ENCODE peak calls at places on chromosome 3, in six cellular contexts. W is body of pancreas, C is A549, K is breast epithelium, P is heart left ventricle, Y is adrenal gland. Z is an unnamed sample.

GRCh38 chr3:136728918-136729317 is 23.3 kb downstream of the STAG1 start:
- DNase-seq in W (no peak), C (no peak), K (no peak), P (no peak), Y (peak; percentile 42), Z (no peak)

GRCh38 chr3:15606434-15606891 is 4.9 kb downstream of the BTD start:
- DNase-seq in W (peak; percentile 38), C (no peak), K (no peak), P (no peak), Y (no peak), Z (no peak)

GRCh38 chr3:4425707-4426106 is 41.4 kb downstream of the SUMF1 start:
- DNase-seq in W (no peak), C (no peak), K (no peak), P (no peak), Y (no peak), Z (no peak)

GRCh38 chr3:52827441-52827840 is 3.0 kb downstream of the ITIH4 start:
- DNase-seq in W (peak; percentile 35), C (no peak), K (no peak), P (no peak), Y (no peak), Z (peak; percentile 47)

GRCh38 chr3:42516443-42516842 is 14.0 kb downstream of the VIPR1 start:
- DNase-seq in W (no peak), C (no peak), K (no peak), P (no peak), Y (no peak), Z (no peak)

GRCh38 chr3:131283862-131284261 is 97.7 kb upstream of the NUDT16 start:
- DNase-seq in W (peak; percentile 65), C (no peak), K (no peak), P (no peak), Y (no peak), Z (peak; percentile 26)

GRCh38 chr3:117045143-117045542 is 335.6 kb downstream of the TUSC7 start:
- DNase-seq in W (no peak), C (no peak), K (no peak), P (no peak), Y (peak; percentile 26), Z (no peak)

GRCh38 chr3:111324645-111325044 is 217.4 kb upstream of the CD96 start:
- DNase-seq in W (no peak), C (no peak), K (no peak), P (no peak), Y (no peak), Z (no peak)

GRCh38 chr3:64880926-64881325 is 193.1 kb upstream of the ADAMTS9 start:
- DNase-seq in W (no peak), C (no peak), K (no peak), P (no peak), Y (no peak), Z (no peak)

GRCh38 chr3:7874116-7874515 is 627.5 kb upstream of the LMCD1 start:
- DNase-seq in W (no peak), C (no peak), K (no peak), P (no peak), Y (no peak), Z (no peak)

GRCh38 chr3:31407665-31408064 is 125.1 kb upstream of the STT3B start:
- DNase-seq in W (no peak), C (no peak), K (no peak), P (no peak), Y (no peak), Z (no peak)

GRCh38 chr3:56379723-56380287 is 88.5 kb downstream of the ERC2 start:
- DNase-seq in W (no peak), C (no peak), K (no peak), P (no peak), Y (no peak), Z (no peak)

GRCh38 chr3:141456328-141456689 is 30.5 kb upstream of the RASA2 start:
- DNase-seq in W (no peak), C (no peak), K (no peak), P (no peak), Y (peak; percentile 28), Z (no peak)

GRCh38 chr3:158659454-158660237 is 12.8 kb downstream of the LXN start:
- DNase-seq in W (peak; percentile 51), C (peak; percentile 60), K (no peak), P (no peak), Y (peak; percentile 81), Z (no peak)

GRCh38 chr3:55487376-55488241 is 503 bp upstream of the WNT5A start:
- DNase-seq in W (peak; percentile 51), C (peak; percentile 18), K (no peak), P (peak; percentile 61), Y (no peak), Z (no peak)

GRCh38 chr3:133246773-133247172 is 153.1 kb upstream of the BFSP2 start:
- DNase-seq in W (no peak), C (no peak), K (no peak), P (no peak), Y (no peak), Z (no peak)

GRCh38 chr3:11661827-11662226 is 18.1 kb upstream of the VGLL4 start:
- DNase-seq in W (peak; percentile 60), C (no peak), K (no peak), P (no peak), Y (no peak), Z (no peak)

GRCh38 chr3:178385280-178385952 is 150.8 kb upstream of the KCNMB2 start:
- DNase-seq in W (peak; percentile 15), C (no peak), K (no peak), P (no peak), Y (peak; percentile 41), Z (no peak)

GRCh38 chr3:4674216-4674615 is 181.1 kb downstream of the ITPR1 start:
- DNase-seq in W (no peak), C (no peak), K (no peak), P (no peak), Y (no peak), Z (no peak)

GRCh38 chr3:188390775-188391443 is 237.0 kb downstream of the LPP start:
- DNase-seq in W (no peak), C (no peak), K (no peak), P (no peak), Y (no peak), Z (no peak)

GRCh38 chr3:176906046-176906905 is 291.0 kb downstream of the TBL1XR1 start:
- DNase-seq in W (peak; percentile 69), C (no peak), K (no peak), P (no peak), Y (peak; percentile 47), Z (no peak)

GRCh38 chr3:23254287-23254686 is 51.2 kb downstream of the UBE2E2 start:
- DNase-seq in W (no peak), C (no peak), K (no peak), P (no peak), Y (no peak), Z (no peak)

GRCh38 chr3:21825684-21826083 is 74.7 kb upstream of the ZNF385D start:
- DNase-seq in W (no peak), C (no peak), K (no peak), P (no peak), Y (no peak), Z (no peak)

DNA sequence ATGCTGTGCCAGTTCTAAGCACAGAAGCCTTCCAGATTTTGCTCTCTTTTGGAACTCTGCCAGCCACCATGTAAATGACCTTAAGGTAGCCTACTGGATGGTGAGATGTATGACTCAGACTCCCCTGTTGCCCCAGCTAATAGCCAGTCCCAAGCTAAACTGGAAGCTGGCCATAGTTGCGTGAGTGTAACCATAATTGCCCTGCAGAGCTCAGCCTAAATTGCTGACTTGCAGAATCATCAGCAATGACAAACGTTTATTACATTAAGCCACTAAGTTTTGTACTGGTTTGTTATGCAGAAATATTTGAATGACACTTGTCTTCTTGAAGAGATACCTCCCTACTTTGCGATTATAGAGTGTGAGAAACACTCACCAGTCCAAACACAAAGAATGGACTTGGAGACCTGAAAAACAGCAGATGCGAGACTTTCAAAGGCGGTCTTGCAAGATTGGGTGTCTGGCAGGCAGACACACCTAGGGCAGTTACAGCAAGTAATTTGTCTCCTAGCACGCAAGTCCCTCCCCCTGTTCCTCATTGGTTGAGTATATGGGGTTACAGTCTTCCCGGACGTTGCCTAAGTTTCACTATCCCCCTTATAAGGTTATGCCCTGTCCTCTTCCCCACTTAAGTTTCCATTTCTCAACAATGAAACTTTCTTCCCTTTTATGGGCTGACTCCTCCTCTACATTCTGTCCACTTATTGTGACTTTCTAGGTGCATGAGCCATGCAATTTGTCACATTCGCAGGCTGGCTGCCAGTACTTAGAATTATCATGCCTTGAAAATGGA is 83.6 kb upstream of the XCR1 start:
- DNase-seq in W (peak; percentile 47), C (no peak), K (no peak), P (no peak), Y (peak; percentile 76), Z (no peak)
- H3K27ac ChIP-seq in W (no peak overlapping the region), C (no peak overlapping the region), K (no peak overlapping the region), P (no peak overlapping the region), Y (no peak overlapping the region), Z (no peak overlapping the region)

GRCh38 chr3:123620338-123620737 is 35.5 kb upstream of the HACD2 start:
- DNase-seq in W (no peak), C (no peak), K (no peak), P (no peak), Y (no peak), Z (no peak)
- TF ChIP-seq POLR2A in W (no peak), C (no peak), K (peak; percentile 16), P (no peak), Y (no peak), Z (no peak)

GRCh38 chr3:197746801-197747237 is 2.9 kb upstream of the FYTTD1 start:
- DNase-seq in W (peak; percentile 34), C (no peak), K (no peak), P (no peak), Y (peak; percentile 34), Z (no peak)

GRCh38 chr3:197749601-197750395 is at the start of gene FYTTD1:
- DNase-seq in W (peak; percentile 92), C (peak; percentile 77), K (peak; percentile 90), P (peak; percentile 97), Y (peak; percentile 93), Z (peak; percentile 77)

GRCh38 chr3:197749315-197749600 is 425 bp upstream of the FYTTD1 start:
- DNase-seq in W (peak; percentile 58), C (peak; percentile 53), K (no peak), P (no peak), Y (peak; percentile 53), Z (peak; percentile 74)

GRCh38 chr3:197750396-197750831 is 731 bp downstream of the FYTTD1 start:
- DNase-seq in W (peak; percentile 64), C (peak; percentile 66), K (no peak), P (peak; percentile 87), Y (peak; percentile 75), Z (peak; percentile 62)

DNA sequence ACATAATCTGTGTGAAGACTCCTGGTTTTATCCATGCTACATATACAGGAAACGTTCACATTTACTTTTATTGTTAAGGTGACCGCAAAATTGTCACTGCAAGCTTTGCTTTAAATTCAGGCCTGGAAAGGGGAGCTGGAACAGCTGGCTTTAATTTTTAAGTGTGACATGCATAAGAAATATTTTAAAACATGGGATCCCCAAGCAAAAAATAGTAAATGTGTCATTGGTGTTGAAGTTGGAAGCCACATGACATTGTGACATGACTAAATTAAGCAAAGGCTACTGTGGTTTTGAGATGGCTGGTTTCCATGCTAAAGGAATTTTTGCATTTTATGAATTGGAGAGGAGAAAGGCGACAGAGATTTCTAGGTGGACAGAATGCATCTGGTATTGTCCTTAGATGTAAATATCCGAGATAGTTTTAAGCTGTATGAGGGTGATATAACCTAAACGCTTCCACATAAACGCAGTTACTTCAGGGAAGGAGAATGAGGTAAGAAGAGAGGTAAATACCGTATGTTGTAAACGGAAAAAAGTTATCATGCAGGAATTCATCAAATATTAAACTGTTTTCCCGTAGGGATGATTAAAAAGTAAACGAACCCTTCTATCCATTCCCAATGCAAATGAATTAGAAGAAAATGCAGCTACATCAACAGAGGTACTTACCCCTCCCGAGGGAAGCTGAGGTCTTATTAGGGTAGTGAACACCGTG is 927 bp upstream of the FYTTD1 start:
- DNase-seq in W (no peak), C (no peak), K (no peak), P (no peak), Y (no peak), Z (no peak)
- H3K27ac ChIP-seq in W (peak overlapping the region; percentile 93), C (peak overlapping the region; percentile 98), K (peak overlapping the region; percentile 96), P (peak overlapping the region; percentile 96), Y (peak overlapping the region; percentile 90), Z (peak overlapping the region; percentile 100)

GRCh38 chr3:100334340-100335136 is at the start of gene NIT2:
- DNase-seq in W (peak; percentile 90), C (peak; percentile 86), K (peak; percentile 78), P (peak; percentile 93), Y (peak; percentile 89), Z (peak; percentile 85)
- TF ChIP-seq POLR2A in W (peak; percentile 70), C (peak; percentile 91), K (no peak), P (no peak), Y (peak; percentile 60), Z (peak; percentile 78)